ENCODE peak calls at places on chromosomes 3 and 15, in ten cellular contexts. K, E, S, A, X, M, W, N, I and Y are unnamed samples.
A peak's percentile ranks its signal among the peaks of the same experiment; 100 is the strongest.

GRCh38 chr3:124078978-124079911 is 87.3 kb upstream of the ROPN1 start:
- DNase-seq in S (no peak), N (peak; percentile 52), X (peak; percentile 51), K (peak; percentile 57), M (peak; percentile 72), A (peak; percentile 17), E (no peak), W (no peak), I (no peak), Y (no peak)

GRCh38 chr3:98917608-98918007 is 16.1 kb upstream of the DCBLD2 start:
- DNase-seq in I (no peak), N (no peak), A (no peak), K (peak; percentile 45), S (no peak), M (no peak), X (no peak), W (no peak), E (no peak), Y (no peak)

GRCh38 chr3:115666081-115666480 is 42.8 kb downstream of the GAP43 start:
- DNase-seq in S (no peak), M (no peak), W (no peak), N (peak; percentile 64), E (no peak), I (no peak), X (no peak), A (no peak), K (no peak), Y (no peak)

GRCh38 chr15:65323071-65323511 is 18.6 kb downstream of the RNU5B-1 start:
- DNase-seq in W (no peak), E (no peak), K (peak; percentile 59), M (peak; percentile 99), X (peak; percentile 76), A (no peak), S (peak; percentile 75), N (no peak), I (no peak), Y (no peak)

GRCh38 chr3:190617185-190617584 is 103.3 kb downstream of the IL1RAP start:
- DNase-seq in I (no peak), E (no peak), X (no peak), K (no peak), N (peak; percentile 55), A (no peak), S (peak; percentile 19), W (no peak), M (no peak), Y (peak; percentile 50)

GRCh38 chr3:113589971-113590370 is 57.6 kb downstream of the SIDT1 start:
- DNase-seq in K (no peak), A (no peak), M (no peak), X (no peak), E (no peak), I (no peak), W (no peak), S (no peak), N (no peak), Y (no peak)

GRCh38 chr3:10454907-10455306 is 50.5 kb downstream of the ATP2B2 start:
- DNase-seq in A (no peak), E (no peak), M (no peak), S (no peak), X (no peak), N (no peak), K (no peak), W (no peak), I (no peak), Y (no peak)

GRCh38 chr3:159189994-159190669 is 388.3 kb downstream of the MFSD1 start:
- DNase-seq in N (no peak), E (no peak), K (peak; percentile 26), X (no peak), A (no peak), W (no peak), I (no peak), S (no peak), M (no peak), Y (no peak)

GRCh38 chr15:92949604-92950249 is 49.6 kb downstream of the CHD2 start:
- DNase-seq in E (no peak), I (no peak), M (no peak), X (peak; percentile 16), N (peak; percentile 22), K (no peak), W (no peak), S (no peak), A (no peak), Y (no peak)

GRCh38 chr15:80940851-80941250 is 48.8 kb downstream of the MESD start:
- DNase-seq in K (no peak), S (no peak), N (no peak), X (no peak), M (no peak), I (no peak), A (no peak), W (no peak), E (peak; percentile 48), Y (no peak)